ENCODE peak calls at places on chromosomes 13 and 19, in eight cellular contexts. V, C, M, D, N, B, J and U are unnamed samples.

GRCh38 chr13:95083758-95084157 is 217.5 kb downstream of the ABCC4 start:
- DNase-seq in V (peak; percentile 83), C (peak; percentile 94), M (peak; percentile 49), D (no peak), N (no peak), B (no peak), J (no peak), U (peak; percentile 95)

GRCh38 chr19:14030997-14031718 is 404 bp upstream of the IL27RA start:
- DNase-seq in V (no peak), C (no peak), M (no peak), D (peak; percentile 72), N (peak; percentile 7), B (no peak), J (no peak), U (no peak)

GRCh38 chr19:35265126-35265995 is 3.4 kb upstream of the USF2 start:
- DNase-seq in V (no peak), C (peak; percentile 24), M (no peak), D (no peak), N (no peak), B (no peak), J (peak; percentile 50), U (no peak)

GRCh38 chr13:83167203-83167602 is 715.1 kb downstream of the SLITRK1 start:
- DNase-seq in V (no peak), C (no peak), M (no peak), D (no peak), N (no peak), B (no peak), J (no peak), U (no peak)

GRCh38 chr13:43245374-43245964 is 222.1 kb downstream of the DNAJC15 start:
- DNase-seq in V (peak; percentile 74), C (peak; percentile 77), M (peak; percentile 60), D (no peak), N (no peak), B (no peak), J (no peak), U (no peak)

GRCh38 chr19:5144545-5145179 is 175.7 kb downstream of the KDM4B start:
- DNase-seq in V (no peak), C (no peak), M (no peak), D (no peak), N (no peak), B (no peak), J (no peak), U (no peak)

GRCh38 chr13:100828226-100828625 is 153.6 kb upstream of the TMTC4 start:
- DNase-seq in V (no peak), C (no peak), M (no peak), D (no peak), N (no peak), B (no peak), J (no peak), U (no peak)

GRCh38 chr13:20198781-20199180 is 6.0 kb upstream of the GJB2 start:
- DNase-seq in V (no peak), C (peak; percentile 72), M (no peak), D (no peak), N (no peak), B (no peak), J (no peak), U (no peak)

GRCh38 chr19:44476559-44477408 is 23.5 kb downstream of the ZNF180 start:
- DNase-seq in V (peak; percentile 19), C (peak; percentile 26), M (peak; percentile 23), D (no peak), N (peak; percentile 23), B (no peak), J (peak; percentile 48), U (peak; percentile 18)

GRCh38 chr13:73056054-73056962 is 2.5 kb upstream of the KLF5 start:
- DNase-seq in V (peak; percentile 78), C (peak; percentile 94), M (peak; percentile 88), D (no peak), N (no peak), B (no peak), J (no peak), U (peak; percentile 48)

GRCh38 chr13:110942248-110942981 is 27.5 kb upstream of the ANKRD10 start:
- DNase-seq in V (peak; percentile 96), C (peak; percentile 91), M (no peak), D (no peak), N (no peak), B (no peak), J (no peak), U (no peak)

GRCh38 chr19:48568345-48568886 is 16.4 kb downstream of the SULT2B1 start:
- DNase-seq in V (peak; percentile 93), C (peak; percentile 94), M (peak; percentile 93), D (no peak), N (no peak), B (peak; percentile 91), J (no peak), U (peak; percentile 54)

GRCh38 chr13:53123536-53123935 is 94.9 kb downstream of the OLFM4 start:
- DNase-seq in V (no peak), C (no peak), M (no peak), D (no peak), N (no peak), B (no peak), J (no peak), U (no peak)

GRCh38 chr13:85828094-85828684 is 29.0 kb upstream of the SLITRK6 start:
- DNase-seq in V (no peak), C (peak; percentile 23), M (peak; percentile 38), D (no peak), N (no peak), B (no peak), J (peak; percentile 80), U (peak; percentile 37)

GRCh38 chr13:86446311-86446710 is 647.1 kb upstream of the SLITRK6 start:
- DNase-seq in V (peak; percentile 82), C (no peak), M (peak; percentile 10), D (no peak), N (no peak), B (no peak), J (no peak), U (no peak)

GRCh38 chr19:51139299-51140018 is 2.6 kb upstream of the SIGLEC7 start:
- DNase-seq in V (no peak), C (no peak), M (no peak), D (no peak), N (no peak), B (no peak), J (no peak), U (no peak)

GRCh38 chr19:35126624-35126959 is 8.3 kb downstream of the LGI4 start:
- DNase-seq in V (no peak), C (no peak), M (peak; percentile 26), D (no peak), N (no peak), B (no peak), J (no peak), U (no peak)

GRCh38 chr13:74264333-74264732 is 130.1 kb upstream of the KLF12 start:
- DNase-seq in V (no peak), C (no peak), M (no peak), D (no peak), N (no peak), B (no peak), J (no peak), U (no peak)

GRCh38 chr19:52170863-52171320 is 529 bp downstream of the ZNF836 start:
- DNase-seq in V (no peak), C (peak; percentile 4), M (peak; percentile 2), D (no peak), N (no peak), B (no peak), J (no peak), U (peak; percentile 16)

GRCh38 chr13:111046590-111047141 is 68.4 kb upstream of the ARHGEF7 start:
- DNase-seq in V (peak; percentile 86), C (no peak), M (peak; percentile 42), D (no peak), N (peak; percentile 19), B (no peak), J (peak; percentile 66), U (no peak)